ENCODE peak calls at places on chromosomes 16 and 17, in eight cellular contexts. H, F, V, E, R, M, C and W are unnamed samples. For H3K27me3, the result is how much of the 10 kb centered on the place peaks cover.

GRCh38 chr17:4852504-4853075 is 19.4 kb downstream of the MINK1 start:
- DNase-seq in H (no peak), C (peak), V (peak), F (no peak), E (peak), R (no peak), M (no peak), W (peak)

GRCh38 chr16:73420244-73421040 is 372.5 kb upstream of the ZFHX3 start:
- DNase-seq in R (no peak), H (no peak), M (no peak), C (peak), E (no peak), V (no peak), F (no peak), W (no peak)

GRCh38 chr16:6016530-6017184 is 919.1 kb upstream of the EEF2KMT start:
- DNase-seq in H (no peak), M (no peak), F (no peak), E (no peak), R (no peak), V (no peak), C (peak), W (no peak)

GRCh38 chr16:72985148-72985882 is 62.6 kb downstream of the ZFHX3 start:
- DNase-seq in M (no peak), C (peak), R (peak), F (no peak), V (no peak), H (no peak), E (no peak), W (no peak)

GRCh38 chr17:81831957-81832607 is 1.0 kb downstream of the MCRIP1 start:
- DNase-seq in V (no peak), E (peak), R (no peak), F (peak), H (no peak), M (no peak), C (peak), W (no peak)

GRCh38 chr17:80703109-80703508 is 158.5 kb downstream of the RPTOR start:
- DNase-seq in E (peak), C (no peak), R (no peak), M (no peak), V (no peak), F (peak), H (no peak), W (no peak)

GRCh38 chr16:4172070-4172469 is 55.8 kb upstream of the ADCY9 start:
- DNase-seq in E (no peak), M (no peak), F (no peak), C (peak), V (peak), H (no peak), R (no peak), W (no peak)

GRCh38 chr16:69233124-69233523 is 46.2 kb downstream of the SNTB2 start:
- DNase-seq in C (no peak), V (no peak), E (no peak), R (no peak), M (no peak), F (no peak), H (no peak), W (no peak)

GRCh38 chr17:17930674-17931073 is 41.5 kb downstream of the TOM1L2 start:
- DNase-seq in C (no peak), V (no peak), H (no peak), R (no peak), E (no peak), F (no peak), M (no peak), W (no peak)

GRCh38 chr16:66933776-66934137 is 445 bp downstream of the CIAO2B start:
- DNase-seq in V (no peak), C (no peak), R (no peak), F (peak), E (no peak), M (no peak), H (no peak), W (peak)

GRCh38 chr17:48997103-48997826 is at the start of gene IGF2BP1:
- DNase-seq in M (no peak), R (no peak), V (no peak), F (no peak), C (peak), H (no peak), E (no peak), W (no peak)

GRCh38 chr17:2055494-2056220 is 754 bp downstream of the HIC1 start:
- DNase-seq in R (peak), F (peak), C (no peak), H (no peak), M (peak), V (no peak), E (peak), W (no peak)

GRCh38 chr16:4016648-4017047 is 99.6 kb downstream of the ADCY9 start:
- DNase-seq in R (no peak), C (peak), M (no peak), V (no peak), E (no peak), H (no peak), F (no peak), W (no peak)

GRCh38 chr16:76268824-76269223 is 8.4 kb upstream of the CNTNAP4 start:
- DNase-seq in F (no peak), V (no peak), C (no peak), R (no peak), M (no peak), E (no peak), H (no peak), W (no peak)

GRCh38 chr17:83056583-83057396 is 22.6 kb upstream of the METRNL start:
- DNase-seq in H (no peak), V (no peak), R (no peak), E (no peak), C (no peak), M (peak), F (no peak), W (no peak)

GRCh38 chr16:26569793-26570192 is 496.9 kb upstream of the C16orf82 start:
- DNase-seq in M (no peak), R (no peak), E (no peak), V (no peak), F (no peak), C (no peak), H (no peak), W (no peak)

GRCh38 chr16:24255446-24256352 is at the start of gene CACNG3:
- DNase-seq in C (peak), R (peak), E (peak), M (peak), F (peak), V (no peak), H (no peak), W (peak)

GRCh38 chr16:1078579-1079021 is 6.1 kb downstream of the SSTR5 start:
- DNase-seq in R (no peak), F (no peak), E (no peak), H (no peak), M (peak), V (no peak), C (peak), W (no peak)

GRCh38 chr16:70653809-70654771 is 7.7 kb downstream of the IL34 start:
- DNase-seq in H (peak), R (peak), M (no peak), E (peak), V (peak), F (peak), C (peak), W (peak)

GRCh38 chr16:3092501-3092991 is 6.5 kb downstream of the ZSCAN10 start:
- DNase-seq in R (no peak), C (no peak), M (no peak), V (no peak), F (no peak), H (no peak), E (no peak), W (no peak)

GRCh38 chr16:2919511-2920255 is 8.0 kb downstream of the FLYWCH1 start:
- DNase-seq in H (peak), E (peak), M (no peak), F (peak), C (peak), R (peak), V (peak), W (peak)

GRCh38 chr17:66309793-66310192 is 7.4 kb downstream of the PRKCA start:
- DNase-seq in H (no peak), M (no peak), V (no peak), E (no peak), C (peak), F (no peak), R (no peak), W (peak)

GRCh38 chr17:40022497-40022896 is 7.3 kb downstream of the CSF3 start:
- DNase-seq in R (no peak), F (no peak), H (no peak), M (no peak), V (no peak), C (no peak), E (no peak), W (no peak)

GRCh38 chr16:28140788-28141618 is 70.8 kb downstream of the XPO6 start:
- DNase-seq in E (peak), R (no peak), H (no peak), F (peak), V (no peak), C (no peak), M (no peak), W (peak)

GRCh38 chr17:17792551-17793377 is 44.0 kb downstream of the SREBF1 start:
- DNase-seq in V (no peak), R (peak), C (peak), H (no peak), M (no peak), E (peak), F (peak), W (no peak)

GRCh38 chr17:68036304-68037147 is 991 bp downstream of the KPNA2 start:
- DNase-seq in C (peak), F (no peak), E (no peak), M (no peak), H (peak), R (no peak), V (no peak), W (no peak)

GRCh38 chr17:17757391-17757791 is 76.1 kb downstream of the RAI1 start:
- DNase-seq in H (no peak), M (no peak), R (no peak), E (peak), V (no peak), C (no peak), F (peak), W (no peak)

GRCh38 chr17:18976201-18976600 is 24.2 kb downstream of the SLC5A10 start:
- DNase-seq in R (no peak), C (no peak), F (no peak), M (no peak), V (no peak), E (no peak), H (no peak), W (no peak)

GRCh38 chr16:51150894-51151320 is at the start of gene SALL1:
- DNase-seq in V (no peak), R (no peak), H (no peak), M (no peak), E (no peak), C (no peak), F (no peak), W (no peak)

GRCh38 chr16:81634380-81635121 is 144.5 kb upstream of the PLCG2 start:
- DNase-seq in V (no peak), H (no peak), E (no peak), M (no peak), F (no peak), R (no peak), C (peak), W (no peak)

GRCh38 chr17:73683788-73684582 is 39.7 kb upstream of the SDK2 start:
- DNase-seq in M (no peak), V (no peak), C (no peak), R (no peak), F (no peak), E (no peak), H (no peak), W (no peak)

GRCh38 chr17:65027305-65027704 is 29.2 kb downstream of the GNA13 start:
- DNase-seq in R (no peak), H (peak), F (peak), E (peak), M (no peak), C (peak), V (no peak), W (no peak)
- TF ChIP-seq CTCF in R (peak), H (peak), F (peak), E (peak), M (peak), C (peak), V (peak), W (no peak)

GRCh38 chr17:50464736-50465135 is 3.9 kb downstream of the CHAD start:
- DNase-seq in F (no peak), H (no peak), V (no peak), R (no peak), M (no peak), E (no peak), C (no peak), W (no peak)

GRCh38 chr17:50465171-50465570 is 3.5 kb downstream of the CHAD start:
- DNase-seq in R (no peak), C (no peak), H (no peak), F (no peak), V (no peak), M (no peak), E (no peak), W (peak)

GRCh38 chr17:50465635-50466034 is 3.0 kb downstream of the CHAD start:
- DNase-seq in R (no peak), F (no peak), C (no peak), E (no peak), M (no peak), H (no peak), V (no peak), W (no peak)

GRCh38 chr17:50462446-50462845 is 6.2 kb downstream of the CHAD start:
- DNase-seq in H (no peak), C (no peak), V (no peak), R (no peak), M (peak), E (no peak), F (no peak), W (no peak)

GRCh38 chr17:50464121-50464520 is 4.6 kb downstream of the CHAD start:
- DNase-seq in C (no peak), V (no peak), H (no peak), F (no peak), R (no peak), E (no peak), M (no peak), W (no peak)
- H3K27me3 ChIP-seq in C (under half), V (under half), H (under half), F (under half), R (under half), E (under half), M (under half), W (under half)

GRCh38 chr16:86217891-86218270 is 292.4 kb upstream of the FOXF1 start:
- DNase-seq in H (no peak), V (no peak), F (no peak), E (no peak), C (no peak), R (no peak), M (no peak), W (no peak)
- TF ChIP-seq CTCF in H (no peak), V (no peak), F (no peak), E (no peak), C (no peak), R (no peak), M (no peak), W (no peak)

GRCh38 chr16:57540387-57540786 is 2.1 kb upstream of the ADGRG5 start:
- DNase-seq in F (no peak), R (no peak), H (no peak), V (no peak), M (no peak), E (no peak), C (no peak), W (no peak)
- H3K27me3 ChIP-seq in F (under half), R (under half), H (under half), V (under half), M (under half), E (under half), C (under half), W (under half)

GRCh38 chr17:30345527-30346075 is 11.7 kb upstream of the TMIGD1 start:
- DNase-seq in F (no peak), M (no peak), C (no peak), V (no peak), H (no peak), R (no peak), E (no peak), W (no peak)

GRCh38 chr17:30343741-30344140 is 9.9 kb upstream of the TMIGD1 start:
- DNase-seq in R (no peak), C (no peak), H (no peak), V (no peak), E (no peak), F (no peak), M (no peak), W (no peak)

GRCh38 chr17:30345089-30345433 is 11.2 kb upstream of the TMIGD1 start:
- DNase-seq in V (no peak), C (no peak), E (no peak), H (no peak), F (no peak), M (no peak), R (no peak), W (no peak)

GRCh38 chr17:30346211-30346831 is 12.5 kb upstream of the TMIGD1 start:
- DNase-seq in H (no peak), E (no peak), F (no peak), V (no peak), C (no peak), R (no peak), M (no peak), W (no peak)

DNA sequence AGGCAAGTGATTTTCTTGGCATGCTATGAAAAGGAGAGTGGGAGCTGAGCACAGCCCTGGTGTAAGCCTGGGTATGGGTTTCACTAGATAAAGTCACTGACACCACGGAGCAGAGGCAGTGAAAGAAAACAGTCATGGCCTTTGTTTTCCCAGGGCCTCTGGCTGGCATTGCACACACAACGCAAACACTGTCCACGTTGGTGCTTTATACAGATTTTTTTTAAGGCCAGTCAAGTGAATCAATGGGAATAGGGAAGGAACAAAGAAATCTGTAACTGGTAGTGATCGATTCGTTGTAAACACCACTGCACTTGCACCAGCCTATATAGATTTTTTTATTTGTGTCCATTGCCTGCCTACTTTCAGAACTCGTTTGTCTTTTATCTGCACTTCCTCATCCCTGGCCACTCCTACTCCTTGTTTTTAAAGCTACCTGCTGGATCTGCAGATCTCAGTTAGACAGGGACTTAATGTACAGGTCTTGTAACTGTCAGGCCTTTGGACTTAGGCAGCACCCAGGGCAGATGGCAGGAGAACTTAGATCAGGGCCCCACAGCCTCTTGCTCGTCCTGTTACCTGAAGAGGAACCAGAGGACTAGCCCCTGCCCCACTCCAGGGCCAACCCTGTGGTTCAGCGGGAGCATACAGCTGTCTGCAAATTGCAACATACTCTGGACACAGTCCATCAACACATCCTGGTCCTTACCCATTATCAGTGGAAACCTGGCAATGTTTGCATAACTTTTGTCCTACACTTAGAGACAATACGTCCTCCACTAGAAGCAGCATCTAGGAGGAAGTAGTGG is 10.6 kb upstream of the TMIGD1 start:
- DNase-seq in E (no peak), F (no peak), V (no peak), C (peak), R (peak), M (peak), H (no peak), W (peak)
- TF ChIP-seq CTCF in E (no peak), F (no peak), V (no peak), C (no peak), R (no peak), M (peak), H (no peak), W (no peak)

GRCh38 chr16:85443531-85443930 is 169.6 kb upstream of the GSE1 start:
- DNase-seq in M (no peak), V (no peak), F (no peak), C (no peak), H (no peak), E (no peak), R (no peak), W (no peak)
- H3K27me3 ChIP-seq in M (under half), V (under half), F (under half), C (under half), H (under half), E (under half), R (under half), W (under half)

GRCh38 chr16:46854846-46855245 is 23.9 kb upstream of the C16orf87 start:
- DNase-seq in H (no peak), V (no peak), E (no peak), C (no peak), F (no peak), R (no peak), M (no peak), W (no peak)

GRCh38 chr16:46855389-46855788 is 24.4 kb upstream of the C16orf87 start:
- DNase-seq in M (no peak), F (no peak), V (no peak), H (no peak), C (no peak), R (no peak), E (no peak), W (no peak)

GRCh38 chr16:46859719-46860152 is 24.4 kb upstream of the GPT2 start:
- DNase-seq in R (no peak), C (peak), V (peak), F (no peak), E (no peak), H (peak), M (no peak), W (no peak)

GRCh38 chr16:46858151-46858550 is 26.0 kb upstream of the GPT2 start:
- DNase-seq in M (no peak), C (no peak), E (no peak), F (no peak), R (no peak), H (no peak), V (no peak), W (no peak)

DNA sequence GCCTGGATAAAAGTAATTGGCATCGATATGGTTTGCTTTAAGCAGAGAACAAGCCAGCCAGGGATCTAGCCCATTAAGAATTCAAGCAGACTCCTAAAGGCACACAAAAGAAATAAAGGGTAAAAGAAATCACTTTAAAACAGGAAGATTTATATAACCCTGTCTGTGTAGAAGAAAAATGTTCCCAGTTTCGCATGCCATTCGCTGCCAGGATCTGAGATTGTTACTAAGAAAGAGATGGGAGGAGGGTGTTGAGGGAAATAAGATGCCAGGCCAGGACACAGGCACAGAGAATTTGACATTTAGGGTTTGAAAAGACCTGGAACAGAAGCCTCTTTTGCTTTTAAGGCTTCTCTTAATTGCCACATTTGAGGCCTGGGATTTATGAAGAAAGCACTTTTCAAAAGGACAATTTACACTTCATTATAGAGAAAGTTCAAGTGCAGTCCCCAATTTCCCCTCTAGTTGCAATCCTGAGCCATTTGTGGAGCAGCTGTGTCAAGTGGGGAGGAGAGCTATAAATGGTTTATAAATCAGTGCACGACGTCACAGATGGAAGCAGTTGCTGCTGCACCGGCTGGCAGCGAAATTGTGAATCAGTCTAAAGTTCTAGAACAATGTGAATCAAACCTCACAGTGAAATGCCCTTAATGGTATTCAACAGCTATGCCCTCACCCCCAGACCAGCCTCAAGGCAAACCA is 26.4 kb upstream of the C16orf87 start:
- DNase-seq in V (peak), M (no peak), H (peak), F (no peak), E (no peak), C (peak), R (no peak), W (peak)
- TF ChIP-seq CTCF in V (peak), M (peak), H (peak), F (no peak), E (peak), C (peak), R (peak), W (peak)

GRCh38 chr16:29644338-29644857 is 18.6 kb upstream of the SPN start:
- DNase-seq in C (no peak), V (no peak), E (no peak), M (no peak), H (no peak), F (no peak), R (no peak), W (no peak)
- H3K27me3 ChIP-seq in C (under half), V (under half), E (under half), M (under half), H (under half), F (under half), R (under half), W (under half)

GRCh38 chr17:77772461-77772897 is 186.0 kb upstream of the TNRC6C start:
- DNase-seq in E (peak), V (no peak), F (peak), R (peak), M (peak), C (peak), H (peak), W (peak)
- TF ChIP-seq CTCF in E (peak), V (peak), F (peak), R (peak), M (peak), C (peak), H (peak), W (no peak)